ENCODE peak calls at places on chromosomes 2 and 18, in four cellular contexts. V is MM.1S, X is iPS DF 6.9, I is thoracic aorta. H is an unnamed sample.

GRCh38 chr2:68870215-68870614 is 982 bp downstream of the BMP10 start:
- DNase-seq in V (no peak), X (no peak), I (no peak), H (no peak)

GRCh38 chr18:71036783-71037182 is 747.9 kb downstream of the SOCS6 start:
- DNase-seq in V (no peak), X (no peak), I (no peak), H (no peak)

GRCh38 chr2:209525834-209526281 is 102.0 kb downstream of the MAP2 start:
- DNase-seq in I (no peak), X (no peak), V (peak; percentile 41), H (peak; percentile 63)

GRCh38 chr18:51278045-51278649 is 80.7 kb upstream of the MEX3C start:
- DNase-seq in X (peak; percentile 64), I (no peak), V (peak; percentile 82), H (peak; percentile 47)

GRCh38 chr18:60722742-60723141 is 350.2 kb upstream of the MC4R start:
- DNase-seq in V (no peak), I (no peak), X (no peak), H (no peak)

GRCh38 chr2:180799141-180799540 is 181.3 kb upstream of the UBE2E3 start:
- DNase-seq in I (no peak), X (no peak), V (no peak), H (no peak)

GRCh38 chr18:61666876-61667590 is 225.8 kb downstream of the RNF152 start:
- DNase-seq in X (peak; percentile 9), I (no peak), V (no peak), H (no peak)

GRCh38 chr2:21395366-21395765 is 271.6 kb downstream of the TDRD15 start:
- DNase-seq in V (no peak), X (peak; percentile 1), I (no peak), H (no peak)

GRCh38 chr2:221129657-221130056 is 442.4 kb downstream of the EPHA4 start:
- DNase-seq in X (no peak), V (no peak), I (no peak), H (no peak)

GRCh38 chr2:181683518-181684453 is 3.5 kb upstream of the NEUROD1 start:
- DNase-seq in V (peak; percentile 15), X (no peak), I (no peak), H (no peak)

GRCh38 chr2:104825124-104825865 is 28.6 kb upstream of the POU3F3 start:
- DNase-seq in X (no peak), I (no peak), V (no peak), H (no peak)

GRCh38 chr2:75090770-75091515 is 108.4 kb downstream of the TACR1 start:
- DNase-seq in V (no peak), I (no peak), X (no peak), H (no peak)

GRCh38 chr2:61241266-61241665 is 79.3 kb downstream of the C2orf74 start:
- DNase-seq in V (no peak), X (no peak), I (no peak), H (no peak)

GRCh38 chr2:72185166-72185565 is 37.5 kb upstream of the CYP26B1 start:
- DNase-seq in V (no peak), X (no peak), I (no peak), H (no peak)

GRCh38 chr2:33723322-33723721 is 124.2 kb upstream of the FAM98A start:
- DNase-seq in V (no peak), I (no peak), X (no peak), H (no peak)

GRCh38 chr2:195520671-195521155 is 136.3 kb upstream of the SLC39A10 start:
- DNase-seq in V (no peak), X (no peak), I (no peak), H (no peak)

GRCh38 chr2:203999844-204000243 is 63.3 kb downstream of the ICOS start:
- DNase-seq in I (no peak), X (no peak), V (no peak), H (no peak)

GRCh38 chr2:109133746-109134145 is 4.7 kb downstream of the SH3RF3 start:
- DNase-seq in X (no peak), V (no peak), I (no peak), H (no peak)

GRCh38 chr2:168518555-168519066 is 62.5 kb downstream of the CERS6 start:
- DNase-seq in I (no peak), V (no peak), X (no peak), H (no peak)

GRCh38 chr2:652881-653480 is 24.2 kb downstream of the TMEM18 start:
- DNase-seq in X (no peak), I (no peak), V (no peak), H (peak; percentile 71)

GRCh38 chr18:35143615-35144596 is 96.9 kb upstream of the ZNF397 start:
- DNase-seq in I (no peak), X (no peak), V (no peak), H (peak; percentile 27)

GRCh38 chr2:201259216-201259615 is 1.1 kb upstream of the CASP8 start:
- DNase-seq in V (no peak), I (no peak), X (no peak), H (no peak)

GRCh38 chr18:74234326-74235171 is 57.2 kb downstream of the CYB5A start:
- DNase-seq in I (no peak), X (no peak), V (no peak), H (no peak)

GRCh38 chr18:8713691-8714090 is 8.3 kb downstream of the MTCL1 start:
- DNase-seq in I (no peak), X (no peak), V (no peak), H (no peak)

GRCh38 chr2:159410276-159410675 is 123.8 kb upstream of the WDSUB1 start:
- DNase-seq in X (no peak), V (no peak), I (no peak), H (no peak)

GRCh38 chr2:227186751-227187150 is 22.3 kb downstream of the COL4A3 start:
- DNase-seq in I (no peak), V (no peak), X (no peak), H (no peak)

DNA sequence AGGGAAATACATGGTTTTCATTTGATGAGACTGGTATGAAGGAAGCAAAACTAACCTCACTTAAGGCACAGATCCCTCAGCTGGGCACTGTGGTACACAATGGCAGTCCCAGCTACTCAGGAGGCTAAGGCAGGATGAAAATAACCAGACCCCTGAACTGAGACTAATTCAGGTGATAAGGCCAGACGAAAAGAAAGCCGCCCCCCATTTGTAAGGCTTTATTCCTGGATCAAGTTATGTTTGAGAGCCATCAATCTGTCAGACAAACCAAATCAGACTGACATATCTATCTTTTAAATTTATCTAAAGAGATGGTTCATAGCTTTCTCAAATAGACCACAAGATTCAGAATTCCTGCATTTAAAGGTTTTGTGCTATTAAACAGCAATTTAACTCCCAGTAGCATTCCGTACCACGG is 4.1 kb downstream of the SRSF7 start:
- DNase-seq in X (no peak), I (no peak), V (no peak), H (no peak)
- H3K4me3 ChIP-seq in X (no peak overlapping the region), I (no peak overlapping the region), V (no peak overlapping the region), H (no peak overlapping the region)

GRCh38 chr2:233681534-233682099 is at the start of gene UGT1A7:
- DNase-seq in V (no peak), I (no peak), X (no peak), H (no peak)
- H3K4me3 ChIP-seq in V (no peak within 1 kb of the TSS), I (no peak within 1 kb of the TSS), X (no peak within 1 kb of the TSS), H (no peak within 1 kb of the TSS)

GRCh38 chr2:3534251-3534814 is 15.0 kb upstream of the ADI1 start:
- DNase-seq in I (no peak), V (no peak), X (no peak), H (no peak)
- H3K4me3 ChIP-seq in I (no peak overlapping the region), V (no peak overlapping the region), X (no peak overlapping the region), H (no peak overlapping the region)

DNA sequence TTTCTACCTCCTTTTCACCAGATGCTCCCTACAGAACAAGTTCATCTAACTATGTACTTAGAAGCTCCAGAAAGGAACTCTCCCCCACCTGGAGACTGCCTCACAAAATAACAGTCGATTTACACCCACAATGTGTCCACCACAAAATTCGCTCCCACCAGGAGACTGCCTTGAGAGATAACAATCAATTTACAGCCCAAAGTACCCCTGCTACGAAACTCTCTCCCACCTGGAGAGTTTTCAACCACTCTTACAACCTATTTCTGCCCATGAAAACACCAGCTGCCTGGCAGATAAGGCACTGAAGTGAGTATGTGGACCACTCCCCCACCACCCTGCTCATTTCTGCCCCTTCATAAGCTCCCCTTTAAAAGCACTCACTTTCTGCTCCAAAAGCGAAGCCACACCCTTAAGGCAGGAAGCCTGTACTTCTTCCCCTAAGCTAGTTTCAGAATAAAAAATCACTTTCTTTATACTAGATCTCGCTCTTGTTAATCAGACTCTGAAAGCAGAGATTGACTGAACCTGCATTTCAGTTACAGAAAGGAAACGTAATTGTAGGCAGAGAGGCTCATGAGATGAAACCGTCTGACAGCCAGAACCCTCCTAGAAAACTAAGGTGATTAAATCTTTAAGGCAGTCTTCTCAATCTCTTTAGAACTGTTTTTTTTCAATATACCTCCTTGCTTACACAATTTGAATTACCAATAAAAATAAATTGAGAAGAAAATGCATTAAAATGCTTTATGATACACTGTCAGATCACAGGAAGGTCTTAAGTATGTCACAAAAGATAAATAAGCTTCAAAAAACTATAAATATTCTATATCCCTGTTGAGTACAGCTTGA is 94.3 kb upstream of the RBBP8 start:
- DNase-seq in I (no peak), X (no peak), V (peak; percentile 67), H (no peak)
- H3K4me3 ChIP-seq in I (no peak overlapping the region), X (no peak overlapping the region), V (peak overlapping the region; percentile 45), H (no peak overlapping the region)

DNA sequence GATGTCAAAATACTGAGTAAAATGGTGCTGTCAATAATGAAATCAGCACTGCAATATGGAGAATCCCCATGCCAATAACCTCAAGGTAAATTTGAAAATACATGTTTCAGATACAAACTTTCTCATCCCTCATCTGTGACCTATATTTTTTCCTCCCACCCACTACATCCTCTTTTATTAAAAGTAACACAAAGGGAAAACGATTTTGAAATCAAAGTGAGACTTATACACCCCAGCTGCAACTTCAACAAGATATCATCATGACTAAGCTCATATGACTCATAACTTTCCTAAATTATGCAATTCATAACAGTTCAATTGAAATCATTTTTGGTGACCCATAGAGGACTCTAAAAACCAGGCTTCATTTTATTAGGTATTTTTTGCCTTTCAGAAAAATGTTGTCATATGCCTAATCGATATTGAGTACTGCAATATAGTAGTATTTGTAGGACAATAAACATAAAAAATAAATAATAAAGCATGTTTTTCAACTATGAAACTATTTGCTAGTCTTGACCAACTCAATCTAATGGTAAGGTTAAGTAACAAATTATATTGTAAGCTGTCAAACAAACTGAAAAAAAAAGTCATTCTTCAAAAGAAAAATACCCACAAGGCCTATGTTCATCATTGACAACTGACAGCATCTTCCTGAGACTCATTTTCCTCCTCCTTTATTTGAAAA is 3.0 kb downstream of the ADAM17 start:
- DNase-seq in I (no peak), V (no peak), X (no peak), H (no peak)
- H3K4me3 ChIP-seq in I (peak overlapping the region; percentile 43), V (peak overlapping the region; percentile 15), X (no peak overlapping the region), H (no peak overlapping the region)

GRCh38 chr2:50345691-50346090 is 686.2 kb downstream of the NRXN1 start:
- DNase-seq in X (no peak), V (no peak), I (no peak), H (no peak)
- H3K4me3 ChIP-seq in X (peak overlapping the region; percentile 46), V (no peak overlapping the region), I (peak overlapping the region; percentile 67), H (no peak overlapping the region)

DNA sequence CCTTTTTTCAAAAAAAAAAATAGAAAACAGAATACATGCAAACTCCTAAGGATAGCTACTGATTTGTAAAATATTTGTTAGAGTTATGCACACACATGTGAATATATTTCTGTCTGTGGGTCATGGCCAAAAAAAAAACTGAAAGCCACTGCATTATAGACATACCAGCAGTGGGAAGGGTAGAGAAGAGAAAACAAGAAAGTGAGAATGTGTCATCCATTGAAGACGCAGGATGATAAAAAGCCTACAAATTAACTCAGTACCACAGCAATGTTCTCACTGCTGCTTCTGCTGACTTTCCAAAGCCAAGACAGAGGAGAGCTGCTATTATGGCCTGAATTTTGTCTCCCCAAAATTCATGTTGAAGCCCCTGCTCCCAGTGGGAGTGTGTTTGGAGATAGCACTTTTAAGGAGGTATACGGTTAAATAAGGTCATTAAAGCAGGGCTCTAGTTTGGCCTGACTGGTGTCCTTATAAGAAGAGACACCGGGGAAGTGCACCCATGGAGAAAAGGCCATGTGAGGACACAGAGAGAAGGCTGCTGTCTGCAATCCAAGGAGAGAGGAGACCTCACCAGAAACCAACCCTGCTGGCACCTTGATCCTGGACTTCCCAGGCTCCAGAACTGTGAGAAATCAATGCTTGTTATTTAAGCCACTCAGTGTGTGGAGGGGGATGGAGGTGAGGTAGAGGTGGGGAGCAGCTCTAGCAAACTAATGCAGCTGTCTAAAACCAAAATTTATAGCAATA is 61.8 kb downstream of the RPL31 start:
- DNase-seq in X (no peak), V (no peak), I (no peak), H (no peak)
- H3K4me3 ChIP-seq in X (no peak overlapping the region), V (no peak overlapping the region), I (no peak overlapping the region), H (no peak overlapping the region)